ENCODE peak calls at places on chromosomes 2 and 18, in six cellular contexts. One of them, this sample, is unnamed.
A peak's percentile ranks its signal among the peaks of the same experiment; 100 is the strongest.

GRCh38 chr2:100818003-100818605 is 1.8 kb upstream of the NPAS2 start:
- DNase-seq in adrenal gland: no peak
- DNase-seq in iPS DF 6.9: no peak
- DNase-seq in kidney: no peak
- DNase-seq in uterus: peak; percentile 49
- DNase-seq in A549: no peak
- DNase-seq in this sample: no peak

GRCh38 chr2:168848220-168848619 is 42.0 kb downstream of the SPC25 start:
- DNase-seq in adrenal gland: no peak
- DNase-seq in kidney: no peak
- DNase-seq in A549: no peak
- DNase-seq in uterus: no peak
- DNase-seq in iPS DF 6.9: no peak
- DNase-seq in this sample: peak; percentile 23

GRCh38 chr2:67689186-67689585 is 292.1 kb downstream of the ETAA1 start:
- DNase-seq in adrenal gland: no peak
- DNase-seq in uterus: no peak
- DNase-seq in A549: no peak
- DNase-seq in kidney: no peak
- DNase-seq in iPS DF 6.9: no peak
- DNase-seq in this sample: no peak

GRCh38 chr2:672606-672905 is 4.7 kb downstream of the TMEM18 start:
- DNase-seq in A549: no peak
- DNase-seq in iPS DF 6.9: no peak
- DNase-seq in adrenal gland: no peak
- DNase-seq in uterus: no peak
- DNase-seq in kidney: no peak
- DNase-seq in this sample: no peak

GRCh38 chr18:62485684-62486083 is 37.1 kb upstream of the ZCCHC2 start:
- DNase-seq in uterus: peak; percentile 23
- DNase-seq in adrenal gland: no peak
- DNase-seq in A549: peak; percentile 67
- DNase-seq in iPS DF 6.9: no peak
- DNase-seq in kidney: no peak
- DNase-seq in this sample: no peak

GRCh38 chr2:78908973-78909372 is 116.5 kb upstream of the REG3G start:
- DNase-seq in adrenal gland: no peak
- DNase-seq in kidney: no peak
- DNase-seq in iPS DF 6.9: no peak
- DNase-seq in uterus: no peak
- DNase-seq in A549: no peak
- DNase-seq in this sample: no peak

GRCh38 chr2:15177103-15177502 is 384.0 kb downstream of the NBAS start:
- DNase-seq in A549: no peak
- DNase-seq in uterus: no peak
- DNase-seq in adrenal gland: no peak
- DNase-seq in kidney: no peak
- DNase-seq in iPS DF 6.9: no peak
- DNase-seq in this sample: no peak

GRCh38 chr2:241780939-241781569 is 4.4 kb downstream of the GAL3ST2 start:
- DNase-seq in iPS DF 6.9: no peak
- DNase-seq in A549: no peak
- DNase-seq in kidney: no peak
- DNase-seq in uterus: no peak
- DNase-seq in adrenal gland: no peak
- DNase-seq in this sample: no peak

GRCh38 chr2:34070196-34070595 is 471.1 kb upstream of the FAM98A start:
- DNase-seq in uterus: no peak
- DNase-seq in adrenal gland: no peak
- DNase-seq in A549: no peak
- DNase-seq in iPS DF 6.9: no peak
- DNase-seq in kidney: no peak
- DNase-seq in this sample: no peak

GRCh38 chr2:3143602-3144001 is 234.0 kb downstream of the EIPR1 start:
- DNase-seq in A549: no peak
- DNase-seq in iPS DF 6.9: no peak
- DNase-seq in adrenal gland: no peak
- DNase-seq in kidney: no peak
- DNase-seq in uterus: no peak
- DNase-seq in this sample: no peak

GRCh38 chr2:54329482-54330225 is 73.6 kb upstream of the TSPYL6 start:
- DNase-seq in kidney: no peak
- DNase-seq in iPS DF 6.9: no peak
- DNase-seq in adrenal gland: no peak
- DNase-seq in A549: no peak
- DNase-seq in uterus: no peak
- DNase-seq in this sample: peak; percentile 23

GRCh38 chr18:10442551-10442971 is 11.9 kb upstream of the APCDD1 start:
- DNase-seq in iPS DF 6.9: no peak
- DNase-seq in uterus: no peak
- DNase-seq in A549: no peak
- DNase-seq in adrenal gland: no peak
- DNase-seq in kidney: no peak
- DNase-seq in this sample: no peak

GRCh38 chr2:193929131-193929530 is 1727.9 kb upstream of the SLC39A10 start:
- DNase-seq in kidney: no peak
- DNase-seq in A549: no peak
- DNase-seq in uterus: no peak
- DNase-seq in adrenal gland: no peak
- DNase-seq in iPS DF 6.9: no peak
- DNase-seq in this sample: peak; percentile 37

GRCh38 chr2:118940008-118940407 is 2.0 kb upstream of the MARCO start:
- DNase-seq in kidney: no peak
- DNase-seq in A549: no peak
- DNase-seq in iPS DF 6.9: no peak
- DNase-seq in uterus: no peak
- DNase-seq in adrenal gland: no peak
- DNase-seq in this sample: no peak

GRCh38 chr18:10006261-10006903 is 92.6 kb downstream of the VAPA start:
- DNase-seq in kidney: no peak
- DNase-seq in A549: peak; percentile 3
- DNase-seq in uterus: peak; percentile 56
- DNase-seq in iPS DF 6.9: no peak
- DNase-seq in adrenal gland: no peak
- DNase-seq in this sample: no peak

GRCh38 chr2:22360735-22361374 is 1024.1 kb upstream of the KLHL29 start:
- DNase-seq in adrenal gland: no peak
- DNase-seq in A549: no peak
- DNase-seq in uterus: no peak
- DNase-seq in kidney: no peak
- DNase-seq in iPS DF 6.9: no peak
- DNase-seq in this sample: no peak

GRCh38 chr2:76391663-76392062 is 680.9 kb upstream of the GCFC2 start:
- DNase-seq in uterus: no peak
- DNase-seq in A549: no peak
- DNase-seq in adrenal gland: no peak
- DNase-seq in kidney: no peak
- DNase-seq in iPS DF 6.9: no peak
- DNase-seq in this sample: no peak

GRCh38 chr2:70831861-70832260 is 3.8 kb downstream of the CD207 start:
- DNase-seq in uterus: no peak
- DNase-seq in A549: no peak
- DNase-seq in kidney: no peak
- DNase-seq in iPS DF 6.9: no peak
- DNase-seq in adrenal gland: no peak
- DNase-seq in this sample: no peak

GRCh38 chr2:1947316-1947715 is 203.0 kb upstream of the PXDN start:
- DNase-seq in adrenal gland: no peak
- DNase-seq in A549: no peak
- DNase-seq in uterus: no peak
- DNase-seq in kidney: no peak
- DNase-seq in iPS DF 6.9: no peak
- DNase-seq in this sample: no peak

GRCh38 chr2:199659207-199659606 is 191.8 kb downstream of the FTCDNL1 start:
- DNase-seq in A549: no peak
- DNase-seq in uterus: no peak
- DNase-seq in kidney: peak; percentile 71
- DNase-seq in iPS DF 6.9: peak; percentile 35
- DNase-seq in adrenal gland: peak; percentile 26
- DNase-seq in this sample: peak; percentile 35

GRCh38 chr18:9987931-9988330 is 74.1 kb downstream of the VAPA start:
- DNase-seq in adrenal gland: no peak
- DNase-seq in A549: no peak
- DNase-seq in kidney: peak; percentile 79
- DNase-seq in iPS DF 6.9: no peak
- DNase-seq in uterus: no peak
- DNase-seq in this sample: peak; percentile 70

GRCh38 chr2:187819624-187820023 is 265.4 kb upstream of the TFPI start:
- DNase-seq in uterus: no peak
- DNase-seq in iPS DF 6.9: no peak
- DNase-seq in A549: peak; percentile 42
- DNase-seq in adrenal gland: no peak
- DNase-seq in kidney: no peak
- DNase-seq in this sample: no peak

GRCh38 chr2:208183526-208183925 is 6.3 kb downstream of the C2orf80 start:
- DNase-seq in uterus: no peak
- DNase-seq in iPS DF 6.9: no peak
- DNase-seq in A549: no peak
- DNase-seq in adrenal gland: no peak
- DNase-seq in kidney: no peak
- DNase-seq in this sample: no peak

GRCh38 chr2:43826305-43827250 is 12.1 kb downstream of the ABCG5 start:
- DNase-seq in iPS DF 6.9: no peak
- DNase-seq in adrenal gland: no peak
- DNase-seq in A549: no peak
- DNase-seq in kidney: no peak
- DNase-seq in uterus: no peak
- DNase-seq in this sample: no peak

GRCh38 chr2:2158176-2158826 is 172.8 kb downstream of the MYT1L start:
- DNase-seq in A549: no peak
- DNase-seq in adrenal gland: no peak
- DNase-seq in uterus: no peak
- DNase-seq in kidney: no peak
- DNase-seq in iPS DF 6.9: no peak
- DNase-seq in this sample: no peak

DNA sequence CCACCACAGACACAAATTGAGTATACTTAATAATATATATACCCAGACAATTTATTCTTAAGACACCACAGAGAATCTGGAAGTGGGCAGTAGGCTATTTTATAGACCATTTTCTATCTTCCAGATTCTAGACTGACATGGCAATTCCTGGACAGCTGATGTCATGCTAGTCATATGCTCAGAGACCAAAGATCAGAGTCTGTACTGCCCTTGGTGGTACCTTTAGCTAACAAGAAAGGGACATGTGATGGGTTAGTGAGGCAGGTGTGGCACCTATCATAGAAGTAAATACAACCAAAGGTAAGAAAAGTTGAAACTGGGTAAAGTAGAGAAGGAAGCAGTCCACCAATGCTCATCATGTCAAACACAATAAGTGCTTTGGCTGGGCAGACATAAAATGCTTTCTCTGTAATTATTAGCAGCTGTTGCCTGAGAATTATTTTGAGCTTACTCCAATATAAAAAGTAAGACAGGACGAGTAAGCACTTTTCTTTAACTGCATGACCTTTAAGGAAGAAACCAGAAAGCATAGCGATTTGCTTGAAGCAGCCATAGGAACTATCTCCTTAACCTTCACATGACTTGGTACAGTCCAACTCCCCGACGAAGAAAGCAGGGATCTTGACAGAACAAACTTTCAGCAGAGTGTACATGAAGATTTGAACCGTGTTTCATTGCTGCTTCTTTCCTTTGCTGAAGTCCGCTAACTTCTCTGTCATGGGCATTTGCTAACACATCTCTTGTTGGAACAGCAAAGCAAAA is 47.1 kb downstream of the SLC40A1 start:
- DNase-seq in iPS DF 6.9: no peak
- DNase-seq in uterus: no peak
- DNase-seq in kidney: no peak
- DNase-seq in A549: no peak
- DNase-seq in adrenal gland: no peak
- DNase-seq in this sample: no peak
- H3K4me3 ChIP-seq in iPS DF 6.9: no peak overlapping the region
- H3K4me3 ChIP-seq in uterus: no peak overlapping the region
- H3K4me3 ChIP-seq in kidney: no peak overlapping the region
- H3K4me3 ChIP-seq in A549: no peak overlapping the region
- H3K4me3 ChIP-seq in adrenal gland: no peak overlapping the region
- H3K4me3 ChIP-seq in this sample: no peak overlapping the region

GRCh38 chr18:72207280-72207679 is 336.9 kb downstream of the CBLN2 start:
- DNase-seq in uterus: no peak
- DNase-seq in adrenal gland: no peak
- DNase-seq in A549: no peak
- DNase-seq in kidney: no peak
- DNase-seq in iPS DF 6.9: no peak
- DNase-seq in this sample: peak; percentile 78
- H3K9me3 ChIP-seq in uterus: no peaks in the 10 kb centered on the region
- H3K9me3 ChIP-seq in adrenal gland: no peaks in the 10 kb centered on the region
- H3K9me3 ChIP-seq in A549: no peaks in the 10 kb centered on the region
- H3K9me3 ChIP-seq in kidney: no peaks in the 10 kb centered on the region
- H3K9me3 ChIP-seq in iPS DF 6.9: peaks cover 1% of the 10 kb centered on the region
- H3K9me3 ChIP-seq in this sample: no peaks in the 10 kb centered on the region

GRCh38 chr18:2969695-2970094 is 43.2 kb downstream of the LPIN2 start:
- DNase-seq in iPS DF 6.9: no peak
- DNase-seq in A549: no peak
- DNase-seq in adrenal gland: no peak
- DNase-seq in uterus: no peak
- DNase-seq in kidney: no peak
- DNase-seq in this sample: no peak
- H3K4me1 ChIP-seq in iPS DF 6.9: no peaks in the 10 kb centered on the region
- H3K4me1 ChIP-seq in A549: peaks cover 10% of the 10 kb centered on the region
- H3K4me1 ChIP-seq in adrenal gland: peaks cover 61% of the 10 kb centered on the region
- H3K4me1 ChIP-seq in uterus: peaks cover 9% of the 10 kb centered on the region
- H3K4me1 ChIP-seq in kidney: peaks cover 70% of the 10 kb centered on the region
- H3K4me1 ChIP-seq in this sample: no peaks in the 10 kb centered on the region

GRCh38 chr2:217282531-217282930 is 422.7 kb upstream of the TNP1 start:
- DNase-seq in iPS DF 6.9: no peak
- DNase-seq in adrenal gland: no peak
- DNase-seq in uterus: no peak
- DNase-seq in A549: no peak
- DNase-seq in kidney: no peak
- DNase-seq in this sample: no peak

GRCh38 chr2:217279571-217279970 is 419.7 kb upstream of the TNP1 start:
- DNase-seq in A549: no peak
- DNase-seq in iPS DF 6.9: no peak
- DNase-seq in kidney: no peak
- DNase-seq in adrenal gland: no peak
- DNase-seq in uterus: no peak
- DNase-seq in this sample: peak; percentile 76

GRCh38 chr2:217286833-217287232 is 427.0 kb upstream of the TNP1 start:
- DNase-seq in kidney: no peak
- DNase-seq in iPS DF 6.9: no peak
- DNase-seq in A549: no peak
- DNase-seq in adrenal gland: no peak
- DNase-seq in uterus: no peak
- DNase-seq in this sample: no peak

GRCh38 chr2:217279130-217279529 is 419.3 kb upstream of the TNP1 start:
- DNase-seq in iPS DF 6.9: no peak
- DNase-seq in adrenal gland: no peak
- DNase-seq in kidney: no peak
- DNase-seq in uterus: no peak
- DNase-seq in A549: no peak
- DNase-seq in this sample: no peak

DNA sequence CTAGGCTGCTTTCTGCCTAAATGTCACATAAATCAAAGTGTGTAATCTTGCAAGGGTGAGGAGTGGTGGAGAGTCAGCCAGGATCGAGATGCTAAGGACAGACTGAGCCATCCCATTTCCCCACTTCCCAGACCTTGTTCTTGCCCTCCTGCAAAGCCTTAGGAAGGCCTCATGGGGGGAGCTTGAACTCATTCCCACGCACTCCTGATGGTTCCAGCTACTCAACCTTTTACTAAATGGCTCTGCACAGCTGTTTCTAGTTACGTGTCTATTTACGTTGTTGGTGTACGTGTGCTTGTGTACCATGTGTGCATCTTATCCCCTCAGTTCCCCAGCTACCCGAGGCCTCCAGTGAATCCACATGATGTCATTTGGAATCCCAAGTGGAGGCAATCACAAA is 423.6 kb upstream of the TNP1 start:
- DNase-seq in adrenal gland: no peak
- DNase-seq in iPS DF 6.9: no peak
- DNase-seq in kidney: no peak
- DNase-seq in uterus: no peak
- DNase-seq in A549: no peak
- DNase-seq in this sample: no peak
- H3K4me3 ChIP-seq in adrenal gland: no peak overlapping the region
- H3K4me3 ChIP-seq in iPS DF 6.9: no peak overlapping the region
- H3K4me3 ChIP-seq in kidney: no peak overlapping the region
- H3K4me3 ChIP-seq in uterus: no peak overlapping the region
- H3K4me3 ChIP-seq in A549: no peak overlapping the region
- H3K4me3 ChIP-seq in this sample: no peak overlapping the region